ENCODE peak calls at places on chromosomes 16 and 17, in five cellular contexts. N is thyroid gland, I is endothelial cell, T is choroid plexus epithelial cell, P is ascending aorta. V is an unnamed sample.

GRCh38 chr17:44688675-44689491 is 693 bp downstream of the CCDC43 start:
- DNase-seq in N (peak), I (no peak), T (peak), P (no peak), V (no peak)

GRCh38 chr16:53773150-53773846 is 69.3 kb downstream of the FTO start:
- DNase-seq in N (peak), I (peak), T (peak), P (no peak), V (peak)

GRCh38 chr17:77916771-77917481 is 41.6 kb upstream of the TNRC6C start:
- DNase-seq in N (no peak), I (no peak), T (no peak), P (no peak), V (no peak)

GRCh38 chr17:3034578-3034920 is 28.9 kb downstream of the OR1D5 start:
- DNase-seq in N (no peak), I (no peak), T (no peak), P (no peak), V (no peak)

GRCh38 chr16:2874584-2875362 is 8.2 kb upstream of the FLYWCH2 start:
- DNase-seq in N (peak), I (peak), T (peak), P (peak), V (peak)

GRCh38 chr17:78789663-78790181 is 7.6 kb upstream of the CYTH1 start:
- DNase-seq in N (peak), I (no peak), T (peak), P (peak), V (no peak)

GRCh38 chr17:75471207-75471606 is 14.8 kb downstream of the TMEM94 start:
- DNase-seq in N (no peak), I (no peak), T (no peak), P (no peak), V (no peak)

GRCh38 chr16:2328428-2328827 is 12.1 kb downstream of the ABCA3 start:
- DNase-seq in N (no peak), I (no peak), T (no peak), P (peak), V (no peak)

GRCh38 chr17:38617074-38617860 is 11.5 kb upstream of the SRCIN1 start:
- DNase-seq in N (no peak), I (no peak), T (no peak), P (no peak), V (no peak)

GRCh38 chr16:84043486-84044107 is 1.0 kb upstream of the SLC38A8 start:
- DNase-seq in N (no peak), I (no peak), T (no peak), P (no peak), V (no peak)

GRCh38 chr16:75203106-75203505 is 3.9 kb downstream of the CTRB2 start:
- DNase-seq in N (no peak), I (no peak), T (no peak), P (peak), V (no peak)

GRCh38 chr17:64343833-64344637 is 46.6 kb downstream of the PECAM1 start:
- DNase-seq in N (peak), I (peak), T (peak), P (peak), V (peak)

GRCh38 chr17:7842380-7842949 is 8.4 kb downstream of the KDM6B start:
- DNase-seq in N (peak), I (no peak), T (peak), P (peak), V (no peak)

GRCh38 chr17:56678249-56679144 is 85.0 kb downstream of the NOG start:
- DNase-seq in N (peak), I (no peak), T (no peak), P (no peak), V (no peak)

GRCh38 chr16:77307764-77308561 is 108.8 kb downstream of the SYCE1L start:
- DNase-seq in N (no peak), I (no peak), T (peak), P (no peak), V (no peak)

GRCh38 chr17:77427471-77427991 is 286.8 kb downstream of the SEC14L1 start:
- DNase-seq in N (peak), I (no peak), T (peak), P (peak), V (no peak)

GRCh38 chr17:6506679-6507231 is 49.6 kb downstream of the PITPNM3 start:
- DNase-seq in N (no peak), I (no peak), T (no peak), P (no peak), V (no peak)

GRCh38 chr17:69166957-69167356 is 25.3 kb upstream of the ABCA6 start:
- DNase-seq in N (no peak), I (no peak), T (no peak), P (no peak), V (no peak)

GRCh38 chr16:9383281-9383680 is 291.8 kb downstream of the HAPSTR1 start:
- DNase-seq in N (no peak), I (no peak), T (no peak), P (no peak), V (no peak)

GRCh38 chr16:27973678-27974077 is 89.8 kb downstream of the GSG1L start:
- DNase-seq in N (no peak), I (peak), T (no peak), P (no peak), V (no peak)
- TF ChIP-seq CTCF in N (no peak), I (peak), T (no peak), P (no peak), V (no peak)

GRCh38 chr16:19410435-19411153 is 7.1 kb upstream of the TMC5 start:
- DNase-seq in N (peak), I (peak), T (no peak), P (no peak), V (no peak)
- TF ChIP-seq CTCF in N (peak), I (no peak), T (no peak), P (no peak), V (peak)

DNA sequence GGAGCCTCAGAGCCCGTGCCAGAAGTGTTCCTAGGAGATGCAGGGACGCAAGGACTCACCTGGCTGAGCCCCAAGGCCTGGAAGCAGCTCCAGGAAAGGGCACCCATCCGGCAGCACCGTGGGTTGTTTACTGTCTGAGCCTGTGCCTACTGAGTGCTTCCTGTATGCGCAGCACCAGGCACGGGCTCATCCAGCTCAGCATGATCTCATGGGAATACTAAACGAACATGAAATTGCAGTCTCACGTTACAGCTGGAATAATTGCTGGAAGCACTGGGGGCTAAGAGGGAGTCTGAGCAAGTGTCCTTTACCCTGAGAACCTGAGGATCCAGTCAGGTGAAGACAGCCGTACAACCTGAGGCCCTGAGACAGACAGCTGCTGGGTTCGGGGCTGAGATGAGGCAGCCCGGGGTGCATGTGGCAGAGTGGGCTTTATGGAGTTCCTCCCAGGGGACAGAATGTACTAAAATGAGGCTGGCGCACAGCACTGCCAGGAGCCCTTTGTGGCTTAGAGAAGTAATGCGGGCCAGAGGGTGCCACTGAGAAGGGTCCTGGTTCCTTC is 5.4 kb downstream of the CTRL start:
- DNase-seq in N (peak), I (no peak), T (peak), P (peak), V (no peak)
- TF ChIP-seq CTCF in N (no peak), I (no peak), T (peak), P (no peak), V (peak)

GRCh38 chr17:35614835-35615234 is 27.7 kb downstream of the AP2B1 start:
- DNase-seq in N (no peak), I (no peak), T (peak), P (no peak), V (no peak)

GRCh38 chr17:35617505-35617904 is 30.4 kb downstream of the AP2B1 start:
- DNase-seq in N (no peak), I (no peak), T (no peak), P (no peak), V (no peak)

GRCh38 chr17:35616506-35616905 is 29.4 kb downstream of the AP2B1 start:
- DNase-seq in N (no peak), I (no peak), T (no peak), P (no peak), V (no peak)

GRCh38 chr17:35609831-35610230 is 22.7 kb downstream of the AP2B1 start:
- DNase-seq in N (no peak), I (no peak), T (no peak), P (no peak), V (no peak)

DNA sequence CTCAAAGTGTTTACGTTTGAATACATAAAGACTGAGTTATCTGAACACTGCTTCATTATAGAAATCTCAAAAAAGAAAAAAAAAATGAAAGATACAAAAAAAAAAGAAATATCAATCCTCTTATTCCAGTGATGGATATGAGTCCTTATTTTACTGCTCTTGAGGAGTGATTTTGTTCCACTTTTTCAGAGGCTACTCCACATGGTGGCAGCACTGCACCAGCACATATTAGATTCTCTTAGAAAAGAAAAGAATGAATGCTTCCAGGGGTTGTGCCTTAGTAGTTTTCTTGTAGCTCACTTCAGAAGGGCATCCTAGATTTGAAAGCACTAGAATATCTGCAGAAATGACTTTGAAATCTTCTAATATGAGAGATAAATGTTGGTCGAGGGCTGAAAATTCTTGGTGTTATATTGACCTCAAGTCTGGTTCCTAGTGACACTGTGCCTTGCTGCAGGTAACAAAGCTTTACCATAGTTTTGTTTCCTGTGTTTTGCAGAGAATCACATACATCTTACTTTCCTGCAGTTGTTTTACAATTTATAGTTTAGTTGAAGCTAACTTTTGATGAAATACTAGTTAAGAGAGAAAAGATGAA is 25.9 kb downstream of the AP2B1 start:
- DNase-seq in N (peak), I (peak), T (peak), P (no peak), V (peak)
- TF ChIP-seq CTCF in N (peak), I (peak), T (peak), P (peak), V (peak)